ENCODE peak calls at places on chromosomes 3 and 15, in eight cellular contexts. D, E, Y, Q, R, A, W and P are unnamed samples.
A peak's percentile ranks its signal among the peaks of the same experiment; 100 is the strongest.

GRCh38 chr15:80638553-80639167 is 56.5 kb upstream of the ABHD17C start:
- DNase-seq in W (no peak), Y (no peak), D (no peak), R (no peak), A (no peak), Q (no peak), E (no peak), P (no peak)

GRCh38 chr3:183481582-183481981 is 53.2 kb upstream of the MCF2L2 start:
- DNase-seq in R (no peak), W (no peak), E (peak; percentile 97), Q (no peak), Y (no peak), A (peak; percentile 58), D (no peak), P (no peak)

GRCh38 chr3:119098620-119099222 is 47.2 kb upstream of the TEX55 start:
- DNase-seq in R (no peak), D (peak; percentile 38), Q (no peak), W (no peak), Y (no peak), A (peak; percentile 36), E (peak; percentile 45), P (no peak)

GRCh38 chr15:59165726-59166125 is 40.9 kb upstream of the LDHAL6B start:
- DNase-seq in D (no peak), R (no peak), A (peak; percentile 73), Q (no peak), W (no peak), Y (no peak), E (peak; percentile 95), P (no peak)

GRCh38 chr3:128845695-128846491 is 33.5 kb upstream of the ACAD9 start:
- DNase-seq in W (peak; percentile 84), A (peak; percentile 74), Q (peak; percentile 84), Y (no peak), D (peak; percentile 94), R (peak; percentile 91), E (peak; percentile 35), P (peak; percentile 95)

GRCh38 chr15:57442371-57442770 is 66.1 kb downstream of the CGNL1 start:
- DNase-seq in Q (no peak), E (no peak), R (no peak), W (no peak), D (no peak), A (no peak), Y (no peak), P (no peak)

GRCh38 chr3:120214161-120214560 is 70.9 kb downstream of the GPR156 start:
- DNase-seq in R (peak; percentile 66), Y (no peak), E (no peak), Q (no peak), D (no peak), W (no peak), A (no peak), P (no peak)

GRCh38 chr15:64507293-64507802 is 47.0 kb downstream of the ZNF609 start:
- DNase-seq in E (peak; percentile 10), D (peak; percentile 68), Y (no peak), A (no peak), R (peak; percentile 92), W (peak; percentile 35), Q (peak; percentile 76), P (peak; percentile 78)

GRCh38 chr3:8972614-8973013 is 9.3 kb upstream of the RAD18 start:
- DNase-seq in D (no peak), R (peak; percentile 62), Y (no peak), A (peak; percentile 54), Q (no peak), W (no peak), E (peak; percentile 55), P (no peak)

GRCh38 chr15:75673426-75674247 is 25.9 kb downstream of the SNX33 start:
- DNase-seq in A (no peak), R (peak; percentile 43), D (no peak), Q (peak; percentile 92), W (no peak), E (peak; percentile 63), Y (no peak), P (no peak)

GRCh38 chr3:44125882-44126281 is 115.8 kb upstream of the TOPAZ1 start:
- DNase-seq in Q (no peak), Y (no peak), R (no peak), W (no peak), E (peak; percentile 29), A (no peak), D (no peak), P (no peak)

GRCh38 chr3:195815169-195815771 is 3.5 kb upstream of the MUC4 start:
- DNase-seq in W (no peak), D (no peak), A (no peak), Q (no peak), Y (no peak), E (no peak), R (no peak), P (peak; percentile 52)

GRCh38 chr3:53804697-53805462 is 41.3 kb downstream of the CHDH start:
- DNase-seq in Y (no peak), A (peak; percentile 55), E (peak; percentile 66), R (peak; percentile 3), D (peak; percentile 40), W (no peak), Q (peak; percentile 35), P (peak; percentile 51)

GRCh38 chr15:31975446-31976229 is 54.7 kb upstream of the CHRNA7 start:
- DNase-seq in W (peak; percentile 36), E (peak; percentile 9), Y (no peak), D (peak; percentile 79), R (no peak), Q (no peak), A (no peak), P (no peak)

GRCh38 chr15:31974154-31974794 is 56.0 kb upstream of the CHRNA7 start:
- DNase-seq in A (no peak), Y (no peak), D (no peak), E (no peak), R (no peak), Q (no peak), W (no peak), P (no peak)

GRCh38 chr15:31973197-31973596 is 57.1 kb upstream of the CHRNA7 start:
- DNase-seq in Q (no peak), E (no peak), R (no peak), Y (no peak), D (no peak), W (no peak), A (no peak), P (no peak)

GRCh38 chr15:31977138-31977537 is 53.2 kb upstream of the CHRNA7 start:
- DNase-seq in D (no peak), Q (no peak), A (no peak), E (no peak), W (no peak), R (no peak), Y (no peak), P (no peak)

DNA sequence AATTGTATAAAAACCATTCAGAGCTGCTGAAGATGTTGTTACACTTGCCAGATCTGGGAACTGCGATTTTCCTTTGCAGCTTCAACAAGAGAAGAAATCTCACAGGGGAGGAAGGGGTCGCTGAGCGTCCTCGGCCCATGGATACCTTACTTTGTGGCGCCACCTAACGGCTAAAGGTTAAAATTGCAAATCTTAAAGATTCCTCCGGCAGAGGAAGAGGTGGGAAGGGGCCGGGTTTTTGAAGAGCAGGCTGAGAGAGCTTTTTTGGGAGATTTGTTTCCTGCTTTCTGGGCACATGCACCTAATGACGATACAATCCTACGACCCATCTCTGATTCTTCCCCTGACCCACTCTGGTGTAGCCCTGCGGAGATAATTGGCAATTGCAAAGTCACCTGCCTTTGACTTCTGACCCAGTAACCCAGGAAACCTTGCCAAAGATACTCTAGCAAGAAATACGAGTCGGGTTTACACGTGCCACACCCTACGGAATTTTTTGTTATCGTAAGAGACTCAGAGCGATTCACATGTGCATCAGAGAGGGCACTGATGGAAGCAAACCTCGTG is 55.4 kb upstream of the CHRNA7 start:
- DNase-seq in E (peak; percentile 12), Q (no peak), W (peak; percentile 72), R (no peak), Y (peak; percentile 33), A (peak; percentile 27), D (peak; percentile 77), P (no peak)
- TF ChIP-seq CTCF in E (peak; percentile 66), Q (no peak), W (peak; percentile 79), R (peak; percentile 46), Y (peak; percentile 81), A (peak; percentile 71), D (peak; percentile 75), P (no peak)

GRCh38 chr3:125605771-125606170 is 10.5 kb upstream of the OSBPL11 start:
- DNase-seq in D (no peak), W (no peak), A (no peak), Y (no peak), R (no peak), E (no peak), Q (no peak), P (no peak)
- TF ChIP-seq CTCF in D (no peak), W (no peak), A (no peak), Y (no peak), R (no peak), E (no peak), Q (no peak), P (no peak)

GRCh38 chr3:127637546-127637945 is 8.6 kb downstream of the PODXL2 start:
- DNase-seq in D (peak; percentile 71), R (no peak), E (no peak), W (no peak), A (no peak), Y (no peak), Q (no peak), P (no peak)
- TF ChIP-seq CTCF in D (no peak), R (no peak), E (no peak), W (no peak), A (no peak), Y (no peak), Q (no peak), P (no peak)

DNA sequence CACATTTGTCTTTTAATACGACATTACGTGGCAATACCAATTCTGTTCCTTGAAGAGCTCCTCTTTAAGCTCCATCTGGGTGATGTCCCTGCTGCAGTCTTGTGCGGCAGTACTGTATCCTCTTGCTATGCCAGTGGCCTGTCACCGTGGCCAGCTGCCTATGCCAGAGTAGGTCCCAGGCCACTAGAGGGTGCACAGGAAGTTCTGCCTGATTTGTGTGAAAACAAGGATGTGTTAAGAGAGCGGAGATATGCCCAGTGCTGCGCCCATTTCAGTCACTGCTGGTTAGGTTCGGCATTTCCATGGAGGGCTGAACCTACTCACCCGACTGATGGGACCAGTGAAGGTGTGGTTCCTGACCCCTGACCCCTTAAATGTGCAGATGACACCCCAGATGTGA is 25.2 kb downstream of the NIPA1 start:
- DNase-seq in Y (no peak), W (peak; percentile 32), D (no peak), R (peak; percentile 82), Q (no peak), A (no peak), E (no peak), P (no peak)
- TF ChIP-seq CTCF in Y (peak; percentile 51), W (no peak), D (peak; percentile 32), R (peak; percentile 62), Q (no peak), A (no peak), E (peak; percentile 32), P (peak; percentile 20)